ENCODE peak calls at places on chromosomes 5 and 9, in five cellular contexts. W is choroid plexus epithelial cell, C is ecto neural progenitor cell, M is astrocyte, V is B cell. S is an unnamed sample.

GRCh38 chr9:114161518-114161917 is 6.2 kb downstream of the COL27A1 start:
- DNase-seq in W (no peak), C (no peak), V (no peak), M (no peak), S (no peak)

GRCh38 chr5:78751872-78752271 is 103.3 kb upstream of the LHFPL2 start:
- DNase-seq in M (no peak), V (no peak), C (no peak), W (peak; percentile 63), S (no peak)

GRCh38 chr9:70679845-70680244 is 265.4 kb upstream of the KLF9 start:
- DNase-seq in V (no peak), M (no peak), W (peak; percentile 64), C (no peak), S (no peak)

GRCh38 chr5:42583322-42583721 is 160.1 kb downstream of the GHR start:
- DNase-seq in W (peak; percentile 83), M (peak; percentile 20), V (peak; percentile 51), C (peak; percentile 64), S (peak; percentile 77)

GRCh38 chr9:110048473-110048975 is 159.4 kb downstream of the C9orf152 start:
- DNase-seq in M (peak; percentile 75), C (peak; percentile 86), W (peak; percentile 89), V (peak; percentile 94), S (peak; percentile 63)

GRCh38 chr5:57696906-57697590 is 214.4 kb upstream of the ACTBL2 start:
- DNase-seq in M (no peak), C (no peak), V (no peak), W (no peak), S (no peak)

GRCh38 chr9:110255417-110256141 is 728 bp downstream of the TXN start:
- DNase-seq in W (peak; percentile 56), C (peak; percentile 69), V (peak; percentile 17), M (peak; percentile 27), S (peak; percentile 80)

GRCh38 chr9:15697459-15697858 is 144.6 kb downstream of the CCDC171 start:
- DNase-seq in W (peak; percentile 77), M (peak; percentile 89), C (no peak), V (no peak), S (no peak)

GRCh38 chr9:134335490-134336173 is 9.4 kb downstream of the RXRA start:
- DNase-seq in C (no peak), M (no peak), W (no peak), V (no peak), S (peak; percentile 55)

GRCh38 chr5:173770637-173771036 is 117.5 kb upstream of the CPEB4 start:
- DNase-seq in M (no peak), V (no peak), C (no peak), W (no peak), S (no peak)

GRCh38 chr9:108323615-108324014 is 532.2 kb downstream of the ACTL7B start:
- DNase-seq in C (no peak), M (no peak), W (no peak), V (no peak), S (no peak)

GRCh38 chr5:41788800-41789395 is 81.3 kb downstream of the OXCT1 start:
- DNase-seq in M (peak; percentile 76), C (no peak), V (no peak), W (peak; percentile 93), S (no peak)

GRCh38 chr5:146890733-146891440 is 12.3 kb upstream of the PPP2R2B start:
- DNase-seq in W (peak; percentile 20), V (no peak), M (no peak), C (no peak), S (no peak)

GRCh38 chr5:39186722-39187539 is 32.4 kb downstream of the FYB1 start:
- DNase-seq in C (no peak), W (no peak), V (no peak), M (no peak), S (no peak)

GRCh38 chr9:131349522-131349880 is 44.4 kb upstream of the PRRC2B start:
- DNase-seq in M (no peak), V (no peak), C (no peak), W (no peak), S (no peak)

GRCh38 chr5:42924226-42924625 is 112.5 kb upstream of the SELENOP start:
- DNase-seq in W (no peak), M (no peak), V (no peak), C (no peak), S (no peak)

GRCh38 chr5:97100486-97100885 is 41.9 kb downstream of the LIX1 start:
- DNase-seq in C (no peak), V (no peak), W (peak; percentile 11), M (peak; percentile 26), S (no peak)

GRCh38 chr9:110160163-110160562 is 47.8 kb downstream of the C9orf152 start:
- DNase-seq in W (peak; percentile 60), C (no peak), M (peak; percentile 68), V (no peak), S (no peak)